ENCODE peak calls at places on chromosomes 16 and 17, in eight cellular contexts. M is aorta; T is lung; R is WERI-Rb-1; I is CD8-positive, alpha-beta T cell; V is left ventricle myocardium inferior; P is transverse colon; Y is Karpas-422. N is an unnamed sample.

GRCh38 chr16:81626181-81626674 is 152.9 kb upstream of the PLCG2 start:
- DNase-seq in T (no peak), I (no peak), Y (no peak), V (no peak), R (no peak), M (no peak), P (no peak), N (no peak)

GRCh38 chr16:71883849-71884638 is at the start of gene ZNF821:
- DNase-seq in T (peak; percentile 58), V (peak; percentile 82), Y (peak; percentile 91), P (peak; percentile 84), M (peak; percentile 92), R (peak; percentile 89), I (peak; percentile 78), N (peak; percentile 20)

GRCh38 chr16:75452464-75453190 is 11.9 kb downstream of the TMEM170A start:
- DNase-seq in T (no peak), I (no peak), V (no peak), P (no peak), R (no peak), M (no peak), Y (no peak), N (no peak)

GRCh38 chr17:19369846-19370492 is 7.4 kb upstream of the B9D1 start:
- DNase-seq in M (peak; percentile 71), R (no peak), P (peak; percentile 43), T (peak; percentile 57), I (peak; percentile 28), V (peak; percentile 49), Y (no peak), N (no peak)

GRCh38 chr17:17536702-17537101 is 40.5 kb upstream of the RASD1 start:
- DNase-seq in M (no peak), T (no peak), I (no peak), Y (no peak), R (no peak), V (no peak), P (no peak), N (no peak)

GRCh38 chr17:73401911-73402310 is 90.1 kb upstream of the CDC42EP4 start:
- DNase-seq in T (no peak), M (no peak), I (no peak), Y (no peak), R (no peak), V (peak; percentile 62), P (no peak), N (no peak)

GRCh38 chr17:40035162-40035559 is 19.0 kb downstream of the MED24 start:
- DNase-seq in M (no peak), R (peak; percentile 79), T (no peak), V (no peak), P (peak; percentile 64), I (no peak), Y (peak; percentile 86), N (no peak)

GRCh38 chr16:64449511-64449910 is 672.4 kb downstream of the CDH11 start:
- DNase-seq in R (no peak), I (no peak), P (no peak), Y (no peak), T (no peak), V (no peak), M (no peak), N (no peak)

GRCh38 chr16:11484691-11485258 is 101.9 kb downstream of the LITAF start:
- DNase-seq in R (no peak), P (no peak), Y (no peak), M (peak; percentile 52), V (no peak), I (no peak), T (no peak), N (no peak)

GRCh38 chr17:79294459-79295071 is 219.9 kb downstream of the ENGASE start:
- DNase-seq in Y (peak; percentile 47), T (peak; percentile 64), M (peak; percentile 91), R (no peak), I (peak; percentile 44), V (peak; percentile 56), P (peak; percentile 48), N (peak; percentile 4)

GRCh38 chr16:10876799-10877341 is at the start of gene CIITA:
- DNase-seq in I (peak; percentile 52), V (peak; percentile 74), T (peak; percentile 74), R (no peak), Y (peak; percentile 98), M (peak; percentile 87), P (peak; percentile 77), N (peak; percentile 73)

GRCh38 chr16:84833142-84833495 is 13.3 kb downstream of the CRISPLD2 start:
- DNase-seq in T (no peak), P (no peak), R (no peak), M (no peak), I (no peak), V (no peak), Y (no peak), N (no peak)
- H3K27ac ChIP-seq in T (peak overlapping the region; percentile 45), P (peak overlapping the region; percentile 94), R (no peak overlapping the region), M (no peak overlapping the region), I (no peak overlapping the region), V (peak overlapping the region; percentile 88), Y (no peak overlapping the region), N (no peak overlapping the region)

DNA sequence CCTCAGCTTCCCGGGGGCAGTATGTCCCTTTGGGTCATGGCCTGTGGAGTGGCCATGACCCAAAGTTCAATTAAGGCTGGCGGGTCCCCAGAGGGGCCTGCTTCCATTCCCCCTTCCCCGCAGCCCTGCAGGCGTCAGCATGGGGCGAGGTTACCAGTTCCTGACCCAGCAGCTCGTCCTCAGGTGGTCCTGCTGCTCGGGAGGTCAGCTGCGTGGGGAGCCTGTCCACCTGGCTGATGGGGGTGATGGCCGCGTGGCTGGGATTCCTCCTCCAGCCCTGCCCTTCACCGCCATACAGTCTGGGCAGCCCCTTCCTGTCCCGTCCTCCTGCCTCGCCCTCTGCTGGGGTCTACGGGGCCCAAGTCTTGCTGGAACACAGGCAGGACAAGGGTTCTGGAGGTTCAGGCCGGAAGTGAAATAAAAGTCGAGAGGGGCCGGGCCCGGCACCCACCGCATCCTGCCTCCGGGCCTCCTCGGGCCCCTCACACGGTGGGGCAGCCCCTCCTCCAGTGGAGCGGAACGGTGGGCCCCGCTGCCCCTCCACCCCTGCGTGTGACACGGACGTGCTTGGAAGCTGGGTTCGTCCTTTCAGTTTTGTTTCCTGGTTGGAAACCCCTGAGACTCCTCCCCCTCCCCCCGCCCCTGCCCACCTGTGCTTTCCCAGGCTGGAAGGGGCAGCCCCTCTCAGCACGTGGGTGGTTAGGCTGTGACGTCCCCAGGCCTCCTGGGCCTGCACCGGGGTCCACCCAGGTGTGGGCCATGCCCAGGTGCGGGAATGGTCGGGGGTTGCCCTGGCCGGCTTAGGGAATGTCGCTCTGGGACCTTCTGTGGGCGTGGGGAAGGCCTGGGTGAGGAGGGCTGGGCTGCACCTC is 6.8 kb downstream of the UBALD2 start:
- DNase-seq in T (no peak), R (no peak), Y (peak; percentile 73), V (no peak), P (peak; percentile 71), I (peak; percentile 53), M (peak; percentile 77), N (no peak)
- H3K27ac ChIP-seq in T (no peak overlapping the region), R (peak overlapping the region; percentile 47), Y (no peak overlapping the region), V (peak overlapping the region; percentile 63), P (peak overlapping the region; percentile 73), I (peak overlapping the region; percentile 75), M (no peak overlapping the region), N (no peak overlapping the region)

GRCh38 chr16:57809276-57809793 is 7.0 kb upstream of the KIFC3 start:
- DNase-seq in V (no peak), Y (no peak), T (no peak), P (no peak), M (no peak), I (no peak), R (no peak), N (no peak)

GRCh38 chr16:57810197-57811024 is 8.1 kb upstream of the KIFC3 start:
- DNase-seq in P (peak; percentile 92), I (peak; percentile 68), T (peak; percentile 89), Y (no peak), M (no peak), R (peak; percentile 45), V (peak; percentile 75), N (peak; percentile 88)

GRCh38 chr16:57808589-57808988 is 6.3 kb upstream of the KIFC3 start:
- DNase-seq in Y (no peak), T (no peak), M (no peak), R (no peak), V (no peak), I (no peak), P (no peak), N (no peak)

GRCh38 chr16:57807968-57808528 is 5.8 kb upstream of the KIFC3 start:
- DNase-seq in I (peak; percentile 58), Y (peak; percentile 75), R (peak; percentile 30), M (peak; percentile 91), P (peak; percentile 87), V (peak; percentile 82), T (peak; percentile 81), N (peak; percentile 97)

DNA sequence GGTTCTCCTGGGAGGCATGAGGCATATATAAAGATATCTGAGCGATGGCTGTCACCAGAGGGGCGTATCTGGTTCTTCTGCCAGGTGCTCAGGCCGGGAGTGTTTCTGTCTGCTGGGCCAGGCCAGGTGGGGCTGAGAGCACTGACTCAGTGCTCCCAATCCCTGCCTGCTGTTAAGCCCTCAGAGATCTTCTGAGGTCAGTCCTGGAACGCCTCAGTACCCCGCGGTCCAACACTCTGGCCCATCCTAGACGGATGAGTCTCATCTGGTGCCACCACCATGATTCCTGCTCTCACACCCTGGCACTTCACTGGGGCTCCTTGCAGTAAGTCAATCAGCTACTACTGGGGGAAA is 7.5 kb upstream of the KIFC3 start:
- DNase-seq in Y (no peak), R (peak; percentile 37), T (no peak), M (no peak), V (no peak), P (no peak), I (no peak), N (no peak)
- H3K27ac ChIP-seq in Y (no peak overlapping the region), R (peak overlapping the region; percentile 2), T (no peak overlapping the region), M (no peak overlapping the region), V (peak overlapping the region; percentile 71), P (peak overlapping the region; percentile 26), I (no peak overlapping the region), N (peak overlapping the region; percentile 88)

GRCh38 chr17:50258647-50259483 is 15.4 kb upstream of the TMEM92 start:
- DNase-seq in Y (no peak), M (peak; percentile 79), T (no peak), V (no peak), P (no peak), I (no peak), R (no peak), N (no peak)
- H3K27ac ChIP-seq in Y (no peak overlapping the region), M (no peak overlapping the region), T (no peak overlapping the region), V (no peak overlapping the region), P (peak overlapping the region; percentile 20), I (no peak overlapping the region), R (no peak overlapping the region), N (no peak overlapping the region)

DNA sequence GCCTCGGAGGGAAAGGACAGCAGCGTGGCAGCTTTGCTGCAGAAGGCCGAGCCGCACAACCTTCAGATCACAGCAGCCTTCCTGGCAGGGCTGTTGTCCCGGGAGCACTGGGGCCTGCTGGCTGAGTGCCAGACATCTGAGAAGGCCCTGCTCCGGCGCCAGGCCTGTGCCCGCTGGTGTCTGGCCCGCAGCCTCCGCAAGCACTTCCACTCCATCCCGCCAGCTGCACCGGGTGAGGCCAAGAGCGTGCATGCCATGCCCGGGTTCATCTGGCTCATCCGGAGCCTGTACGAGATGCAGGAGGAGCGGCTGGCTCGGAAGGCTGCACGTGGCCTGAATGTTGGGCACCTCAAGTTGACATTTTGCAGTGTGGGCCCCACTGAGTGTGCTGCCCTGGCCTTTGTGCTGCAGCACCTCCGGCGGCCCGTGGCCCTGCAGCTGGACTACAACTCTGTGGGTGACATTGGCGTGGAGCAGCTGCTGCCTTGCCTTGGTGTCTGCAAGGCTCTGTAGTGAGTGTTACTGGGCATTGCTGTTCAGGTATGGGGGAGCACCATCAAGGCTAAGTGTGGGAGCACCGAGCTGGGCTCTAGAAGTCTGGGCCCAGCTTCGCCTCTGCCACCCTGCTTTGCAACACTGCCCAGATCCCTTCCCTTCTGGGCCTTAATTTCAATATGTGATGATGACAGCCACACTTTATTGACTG is 18.6 kb downstream of the NOD2 start:
- DNase-seq in R (no peak), Y (no peak), V (peak; percentile 59), I (no peak), P (no peak), T (no peak), M (peak; percentile 86), N (no peak)
- H3K27ac ChIP-seq in R (no peak overlapping the region), Y (no peak overlapping the region), V (peak overlapping the region; percentile 36), I (no peak overlapping the region), P (no peak overlapping the region), T (no peak overlapping the region), M (no peak overlapping the region), N (no peak overlapping the region)